ENCODE peak calls at places on chromosomes 3 and 15, in four cellular contexts. One of them, this sample, is unnamed.

GRCh38 chr3:129620828-129621605 is 14.5 kb upstream of the PLXND1 start:
- DNase-seq in fibroblast of lung: no peak
- DNase-seq in AG04450: no peak
- DNase-seq in fibroblast of the aortic adventitia: no peak
- DNase-seq in this sample: no peak

GRCh38 chr3:139574026-139574947 is 34.7 kb upstream of the RBP1 start:
- DNase-seq in AG04450: no peak
- DNase-seq in fibroblast of the aortic adventitia: peak
- DNase-seq in fibroblast of lung: no peak
- DNase-seq in this sample: peak

GRCh38 chr15:77282333-77282732 is 137.6 kb downstream of the PEAK1 start:
- DNase-seq in AG04450: peak
- DNase-seq in fibroblast of lung: peak
- DNase-seq in fibroblast of the aortic adventitia: peak
- DNase-seq in this sample: peak

GRCh38 chr15:59543721-59544547 is 67.6 kb upstream of the GCNT3 start:
- DNase-seq in fibroblast of lung: no peak
- DNase-seq in fibroblast of the aortic adventitia: no peak
- DNase-seq in AG04450: no peak
- DNase-seq in this sample: no peak

GRCh38 chr3:72044231-72044935 is 259.4 kb upstream of the PROK2 start:
- DNase-seq in AG04450: no peak
- DNase-seq in fibroblast of the aortic adventitia: no peak
- DNase-seq in fibroblast of lung: peak
- DNase-seq in this sample: no peak

GRCh38 chr3:19213608-19214220 is 65.4 kb downstream of the KCNH8 start:
- DNase-seq in fibroblast of the aortic adventitia: no peak
- DNase-seq in fibroblast of lung: no peak
- DNase-seq in AG04450: no peak
- DNase-seq in this sample: no peak

GRCh38 chr15:42152921-42153680 is 3.3 kb downstream of the PLA2G4F start:
- DNase-seq in fibroblast of lung: no peak
- DNase-seq in AG04450: no peak
- DNase-seq in fibroblast of the aortic adventitia: no peak
- DNase-seq in this sample: no peak

GRCh38 chr3:38510631-38511030 is 14.5 kb downstream of the EXOG start:
- DNase-seq in AG04450: no peak
- DNase-seq in fibroblast of lung: no peak
- DNase-seq in fibroblast of the aortic adventitia: no peak
- DNase-seq in this sample: no peak

GRCh38 chr3:173221010-173221409 is 80.0 kb upstream of the SPATA16 start:
- DNase-seq in fibroblast of lung: peak
- DNase-seq in fibroblast of the aortic adventitia: peak
- DNase-seq in AG04450: no peak
- DNase-seq in this sample: no peak

GRCh38 chr3:162337630-162338029 is 841.0 kb downstream of the OTOL1 start:
- DNase-seq in AG04450: no peak
- DNase-seq in fibroblast of lung: peak
- DNase-seq in fibroblast of the aortic adventitia: no peak
- DNase-seq in this sample: no peak

GRCh38 chr15:56804908-56805307 is 71.6 kb upstream of the ZNF280D start:
- DNase-seq in fibroblast of the aortic adventitia: peak
- DNase-seq in fibroblast of lung: peak
- DNase-seq in AG04450: no peak
- DNase-seq in this sample: peak

GRCh38 chr3:152405915-152406802 is 137.4 kb downstream of the MBNL1 start:
- DNase-seq in fibroblast of lung: peak
- DNase-seq in AG04450: peak
- DNase-seq in fibroblast of the aortic adventitia: peak
- DNase-seq in this sample: peak

GRCh38 chr3:29441422-29441821 is 160.6 kb downstream of the RBMS3 start:
- DNase-seq in fibroblast of the aortic adventitia: no peak
- DNase-seq in AG04450: no peak
- DNase-seq in fibroblast of lung: no peak
- DNase-seq in this sample: no peak

GRCh38 chr3:152241142-152242067 is 27.3 kb upstream of the MBNL1 start:
- DNase-seq in AG04450: no peak
- DNase-seq in fibroblast of lung: peak
- DNase-seq in fibroblast of the aortic adventitia: peak
- DNase-seq in this sample: peak

GRCh38 chr3:196963309-196963953 is 5.2 kb downstream of the PIGZ start:
- DNase-seq in fibroblast of the aortic adventitia: no peak
- DNase-seq in AG04450: no peak
- DNase-seq in fibroblast of lung: no peak
- DNase-seq in this sample: no peak

GRCh38 chr15:48190932-48191573 is 412 bp upstream of the CTXN2 start:
- DNase-seq in fibroblast of the aortic adventitia: peak
- DNase-seq in AG04450: peak
- DNase-seq in fibroblast of lung: peak
- DNase-seq in this sample: peak

GRCh38 chr3:56238299-56238698 is 230.0 kb downstream of the ERC2 start:
- DNase-seq in AG04450: no peak
- DNase-seq in fibroblast of lung: no peak
- DNase-seq in fibroblast of the aortic adventitia: no peak
- DNase-seq in this sample: no peak

GRCh38 chr3:20811006-20811405 is 625.0 kb upstream of the SGO1 start:
- DNase-seq in AG04450: no peak
- DNase-seq in fibroblast of the aortic adventitia: no peak
- DNase-seq in fibroblast of lung: no peak
- DNase-seq in this sample: no peak

GRCh38 chr3:44721231-44722102 is 8.0 kb upstream of the ZNF501 start:
- DNase-seq in fibroblast of lung: peak
- DNase-seq in AG04450: no peak
- DNase-seq in fibroblast of the aortic adventitia: peak
- DNase-seq in this sample: peak

GRCh38 chr3:98556164-98557130 is 24.7 kb downstream of the GPR15 start:
- DNase-seq in AG04450: no peak
- DNase-seq in fibroblast of lung: peak
- DNase-seq in fibroblast of the aortic adventitia: peak
- DNase-seq in this sample: no peak

GRCh38 chr3:25861566-25861965 is 71.7 kb downstream of the OXSM start:
- DNase-seq in fibroblast of the aortic adventitia: no peak
- DNase-seq in fibroblast of lung: no peak
- DNase-seq in AG04450: no peak
- DNase-seq in this sample: no peak

GRCh38 chr3:11154036-11154952 is at the start of gene HRH1:
- DNase-seq in fibroblast of the aortic adventitia: peak
- DNase-seq in AG04450: no peak
- DNase-seq in fibroblast of lung: peak
- DNase-seq in this sample: peak

GRCh38 chr15:100772478-100773378 is 106.9 kb upstream of the ALDH1A3 start:
- DNase-seq in fibroblast of lung: peak
- DNase-seq in fibroblast of the aortic adventitia: no peak
- DNase-seq in AG04450: no peak
- DNase-seq in this sample: no peak

GRCh38 chr3:148601766-148602685 is 95.7 kb upstream of the AGTR1 start:
- DNase-seq in AG04450: no peak
- DNase-seq in fibroblast of the aortic adventitia: peak
- DNase-seq in fibroblast of lung: peak
- DNase-seq in this sample: no peak

GRCh38 chr15:64883997-64884511 is 27.6 kb upstream of the ANKDD1A start:
- DNase-seq in fibroblast of lung: peak
- DNase-seq in fibroblast of the aortic adventitia: peak
- DNase-seq in AG04450: peak
- DNase-seq in this sample: peak

GRCh38 chr3:192684151-192684550 is 43.2 kb downstream of the FGF12 start:
- DNase-seq in fibroblast of lung: no peak
- DNase-seq in AG04450: no peak
- DNase-seq in fibroblast of the aortic adventitia: no peak
- DNase-seq in this sample: no peak

GRCh38 chr15:75966073-75966472 is 46.2 kb downstream of the NRG4 start:
- DNase-seq in AG04450: peak
- DNase-seq in fibroblast of the aortic adventitia: peak
- DNase-seq in fibroblast of lung: peak
- DNase-seq in this sample: peak

GRCh38 chr3:141150431-141150830 is 81.2 kb upstream of the PXYLP1 start:
- DNase-seq in AG04450: no peak
- DNase-seq in fibroblast of lung: no peak
- DNase-seq in fibroblast of the aortic adventitia: no peak
- DNase-seq in this sample: no peak

GRCh38 chr3:73653877-73654276 is 29.1 kb upstream of the PDZRN3 start:
- DNase-seq in fibroblast of lung: peak
- DNase-seq in fibroblast of the aortic adventitia: no peak
- DNase-seq in AG04450: no peak
- DNase-seq in this sample: peak

GRCh38 chr15:95875141-95875643 is 455.3 kb upstream of the NR2F2 start:
- DNase-seq in fibroblast of the aortic adventitia: peak
- DNase-seq in fibroblast of lung: peak
- DNase-seq in AG04450: no peak
- DNase-seq in this sample: peak
- TF ChIP-seq CTCF in fibroblast of the aortic adventitia: no peak
- TF ChIP-seq CTCF in fibroblast of lung: no peak
- TF ChIP-seq CTCF in AG04450: no peak
- TF ChIP-seq CTCF in this sample: no peak

GRCh38 chr15:72184165-72184811 is 13.3 kb downstream of the GRAMD2A start:
- DNase-seq in AG04450: no peak
- DNase-seq in fibroblast of the aortic adventitia: peak
- DNase-seq in fibroblast of lung: peak
- DNase-seq in this sample: no peak
- H3K4me3 ChIP-seq in AG04450: peak
- H3K4me3 ChIP-seq in fibroblast of the aortic adventitia: peak
- H3K4me3 ChIP-seq in fibroblast of lung: no peak
- H3K4me3 ChIP-seq in this sample: peak

DNA sequence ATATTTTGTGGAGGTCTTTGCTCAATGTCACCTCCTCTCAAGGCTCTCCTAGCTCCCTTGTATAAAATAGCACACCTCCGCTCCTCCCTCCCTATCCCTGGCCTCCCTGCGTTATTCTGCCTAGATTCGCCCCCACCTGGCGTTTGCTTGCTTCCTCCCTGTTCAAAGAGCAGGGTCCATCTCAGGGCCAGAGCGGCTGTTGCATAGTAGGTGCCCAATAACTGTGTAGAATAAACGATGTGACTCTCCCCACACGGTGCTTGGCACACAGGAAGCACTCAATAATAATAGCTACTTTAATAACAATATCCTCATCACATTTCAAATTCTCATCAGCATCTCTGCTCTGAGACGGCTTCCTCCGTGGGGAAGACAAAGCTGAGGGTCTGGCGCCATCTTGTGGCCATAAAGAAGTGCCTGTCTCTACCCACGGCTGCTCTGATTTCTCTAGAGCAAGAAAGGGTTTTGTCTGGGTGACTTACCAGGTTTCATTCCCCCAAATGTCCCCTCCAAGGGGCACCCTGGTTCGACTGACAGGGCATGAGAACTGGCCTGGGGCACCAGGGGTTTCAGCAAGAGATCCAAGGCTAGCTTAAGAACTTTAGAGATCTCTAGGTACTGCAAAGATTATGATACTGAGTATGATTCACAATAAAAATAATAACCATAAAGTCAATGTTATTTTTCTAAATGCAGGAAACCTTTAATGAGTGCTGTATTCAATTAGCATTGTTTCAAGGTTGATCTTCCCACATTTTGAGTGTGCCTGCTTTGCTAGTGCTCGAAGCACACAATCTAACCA is 16.1 kb downstream of the CD276 start:
- DNase-seq in fibroblast of lung: peak
- DNase-seq in AG04450: peak
- DNase-seq in fibroblast of the aortic adventitia: peak
- DNase-seq in this sample: peak
- TF ChIP-seq CTCF in fibroblast of lung: peak
- TF ChIP-seq CTCF in AG04450: peak
- TF ChIP-seq CTCF in fibroblast of the aortic adventitia: peak
- TF ChIP-seq CTCF in this sample: peak

GRCh38 chr15:58410353-58410752 is 21.4 kb upstream of the LIPC start:
- DNase-seq in fibroblast of the aortic adventitia: peak
- DNase-seq in AG04450: no peak
- DNase-seq in fibroblast of lung: no peak
- DNase-seq in this sample: peak
- H3K4me3 ChIP-seq in fibroblast of the aortic adventitia: peak
- H3K4me3 ChIP-seq in AG04450: peak
- H3K4me3 ChIP-seq in fibroblast of lung: peak
- H3K4me3 ChIP-seq in this sample: no peak

GRCh38 chr3:16239082-16239770 is 25.5 kb downstream of the DPH3 start:
- DNase-seq in fibroblast of lung: no peak
- DNase-seq in fibroblast of the aortic adventitia: peak
- DNase-seq in AG04450: no peak
- DNase-seq in this sample: peak

GRCh38 chr3:16241225-16241624 is 23.5 kb downstream of the DPH3 start:
- DNase-seq in AG04450: no peak
- DNase-seq in fibroblast of lung: no peak
- DNase-seq in fibroblast of the aortic adventitia: no peak
- DNase-seq in this sample: no peak

GRCh38 chr3:16242177-16242576 is 22.6 kb downstream of the DPH3 start:
- DNase-seq in fibroblast of lung: no peak
- DNase-seq in fibroblast of the aortic adventitia: no peak
- DNase-seq in AG04450: no peak
- DNase-seq in this sample: no peak

GRCh38 chr3:16239776-16240175 is 25.0 kb downstream of the DPH3 start:
- DNase-seq in fibroblast of the aortic adventitia: peak
- DNase-seq in AG04450: no peak
- DNase-seq in fibroblast of lung: no peak
- DNase-seq in this sample: peak

GRCh38 chr3:16240229-16241023 is 24.3 kb downstream of the DPH3 start:
- DNase-seq in fibroblast of lung: peak
- DNase-seq in AG04450: no peak
- DNase-seq in fibroblast of the aortic adventitia: peak
- DNase-seq in this sample: peak
- TF ChIP-seq CTCF in fibroblast of lung: no peak
- TF ChIP-seq CTCF in AG04450: no peak
- TF ChIP-seq CTCF in fibroblast of the aortic adventitia: no peak
- TF ChIP-seq CTCF in this sample: no peak

DNA sequence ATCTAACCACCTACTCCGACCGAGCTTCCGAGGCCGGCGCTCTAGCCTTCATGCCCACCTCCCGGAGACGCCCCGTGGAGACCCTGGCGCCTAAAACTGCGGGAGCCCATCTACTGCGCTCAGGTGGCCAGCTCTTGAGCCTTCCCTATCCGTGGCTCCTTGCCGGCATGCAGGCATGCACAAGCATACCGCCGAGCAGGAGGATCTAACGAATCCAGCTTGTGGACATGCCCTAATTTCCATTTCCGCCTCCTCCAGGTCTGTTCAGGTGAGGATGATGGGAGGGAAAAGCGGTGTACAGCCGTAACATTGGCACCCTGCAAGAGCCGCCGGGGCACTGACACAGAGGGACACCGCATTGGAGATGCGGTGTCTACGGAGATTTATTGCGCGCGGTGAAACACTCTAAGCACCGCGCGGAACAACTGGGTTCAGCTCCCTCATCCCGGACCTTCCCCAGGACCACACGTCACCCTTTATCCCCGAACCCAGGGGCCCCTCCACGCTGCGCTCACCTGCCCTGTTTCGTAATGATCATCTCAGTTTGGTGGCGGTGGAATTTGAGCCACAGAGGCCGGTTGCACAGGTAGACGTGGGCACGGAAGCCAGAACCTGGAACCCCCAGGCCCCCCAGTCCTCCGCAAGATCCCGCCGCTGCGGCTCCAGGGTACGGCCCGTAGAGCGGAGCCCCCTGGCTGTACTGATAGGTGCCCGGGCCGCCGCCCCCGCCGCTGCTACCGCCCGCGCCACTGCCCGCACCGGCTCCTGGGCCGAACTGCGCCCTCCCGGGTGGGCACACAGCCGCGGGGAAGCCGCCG is 1.0 kb downstream of the EOMES start:
- DNase-seq in fibroblast of the aortic adventitia: no peak
- DNase-seq in fibroblast of lung: no peak
- DNase-seq in AG04450: no peak
- DNase-seq in this sample: no peak
- H3K4me3 ChIP-seq in fibroblast of the aortic adventitia: peak
- H3K4me3 ChIP-seq in fibroblast of lung: peak
- H3K4me3 ChIP-seq in AG04450: no peak
- H3K4me3 ChIP-seq in this sample: peak